ENCODE peak calls at places on chromosomes 1 and 21, in seven cellular contexts. L is SK-N-SH, Z is GM10248, N is glutamatergic neuron, A is choroid plexus epithelial cell, V is AG09309, Q is cardiac muscle cell. C is an unnamed sample.

GRCh38 chr1:62368989-62369388 is 49.8 kb upstream of the KANK4 start:
- DNase-seq in L (peak; percentile 35), Z (no peak), N (no peak), A (no peak), V (no peak), Q (no peak), C (no peak)

GRCh38 chr1:25875154-25875855 is at the start of gene PAQR7:
- DNase-seq in L (peak; percentile 92), Z (peak; percentile 83), N (peak; percentile 78), A (peak; percentile 62), V (no peak), Q (peak; percentile 82), C (peak; percentile 70)

GRCh38 chr1:192805832-192806323 is 3.0 kb upstream of the RGS2 start:
- DNase-seq in L (peak; percentile 50), Z (peak; percentile 59), N (no peak), A (peak; percentile 97), V (peak; percentile 92), Q (peak; percentile 96), C (peak; percentile 11)

GRCh38 chr1:165914136-165914798 is 86.9 kb downstream of the UCK2 start:
- DNase-seq in L (peak; percentile 70), Z (peak; percentile 78), N (peak; percentile 54), A (peak; percentile 94), V (peak; percentile 74), Q (peak; percentile 90), C (peak; percentile 76)

GRCh38 chr1:58249729-58250586 is 296.6 kb downstream of the OMA1 start:
- DNase-seq in L (peak; percentile 84), Z (peak; percentile 22), N (peak; percentile 69), A (peak; percentile 53), V (peak; percentile 8), Q (peak; percentile 57), C (peak; percentile 47)

GRCh38 chr1:68051475-68051874 is 1.0 kb upstream of the DIRAS3 start:
- DNase-seq in L (peak; percentile 78), Z (no peak), N (peak; percentile 69), A (peak; percentile 83), V (peak; percentile 49), Q (peak; percentile 85), C (peak; percentile 58)

GRCh38 chr1:234069760-234070159 is 165.3 kb downstream of the SLC35F3 start:
- DNase-seq in L (no peak), Z (no peak), N (no peak), A (peak; percentile 4), V (no peak), Q (no peak), C (no peak)

GRCh38 chr1:214549604-214550338 is 1.6 kb downstream of the PTPN14 start:
- DNase-seq in L (no peak), Z (no peak), N (no peak), A (peak; percentile 69), V (no peak), Q (peak; percentile 41), C (no peak)

GRCh38 chr1:82542141-82542540 is 741.4 kb downstream of the ADGRL2 start:
- DNase-seq in L (no peak), Z (no peak), N (no peak), A (peak; percentile 7), V (no peak), Q (no peak), C (no peak)

GRCh38 chr1:27152004-27152828 is 2.7 kb downstream of the SLC9A1 start:
- DNase-seq in L (peak; percentile 44), Z (no peak), N (no peak), A (no peak), V (no peak), Q (peak; percentile 32), C (no peak)

GRCh38 chr1:76901158-76901767 is 34.0 kb downstream of the ST6GALNAC5 start:
- DNase-seq in L (peak; percentile 27), Z (peak; percentile 44), N (peak; percentile 60), A (peak; percentile 84), V (no peak), Q (peak; percentile 68), C (peak; percentile 60)

GRCh38 chr1:29380532-29380931 is 144.2 kb downstream of the PTPRU start:
- DNase-seq in L (no peak), Z (no peak), N (no peak), A (peak; percentile 19), V (no peak), Q (no peak), C (no peak)

GRCh38 chr1:153697873-153698647 is 19.6 kb downstream of the NPR1 start:
- DNase-seq in L (peak; percentile 49), Z (no peak), N (peak; percentile 31), A (peak; percentile 47), V (no peak), Q (peak; percentile 89), C (peak; percentile 73)

GRCh38 chr1:23019851-23020625 is 770 bp downstream of the KDM1A start:
- DNase-seq in L (peak; percentile 73), Z (peak; percentile 35), N (peak; percentile 74), A (peak; percentile 55), V (no peak), Q (peak; percentile 51), C (peak; percentile 57)

GRCh38 chr21:35311985-35312384 is 262.9 kb upstream of the RUNX1 start:
- DNase-seq in L (no peak), Z (no peak), N (no peak), A (no peak), V (no peak), Q (no peak), C (no peak)

GRCh38 chr1:150234647-150235435 is 1.1 kb downstream of the ANP32E start:
- DNase-seq in L (peak; percentile 78), Z (peak; percentile 89), N (peak; percentile 73), A (peak; percentile 72), V (no peak), Q (peak; percentile 59), C (peak; percentile 76)

GRCh38 chr21:36976882-36977651 is 10.6 kb upstream of the HLCS start:
- DNase-seq in L (peak; percentile 79), Z (peak; percentile 59), N (no peak), A (peak; percentile 89), V (peak; percentile 46), Q (peak; percentile 83), C (peak; percentile 53)

GRCh38 chr1:67367370-67368345 is 60.0 kb downstream of the IL12RB2 start:
- DNase-seq in L (peak; percentile 78), Z (no peak), N (no peak), A (peak; percentile 69), V (no peak), Q (peak; percentile 68), C (no peak)

GRCh38 chr1:51237714-51238403 is 1.8 kb downstream of the RNF11 start:
- DNase-seq in L (no peak), Z (no peak), N (no peak), A (peak; percentile 60), V (no peak), Q (peak; percentile 27), C (no peak)

GRCh38 chr21:36441715-36442114 is 38.2 kb downstream of the CLDN14 start:
- DNase-seq in L (no peak), Z (no peak), N (no peak), A (no peak), V (no peak), Q (no peak), C (no peak)

GRCh38 chr1:179105393-179105792 is 23.5 kb downstream of the TOR3A start:
- DNase-seq in L (no peak), Z (no peak), N (no peak), A (peak; percentile 46), V (no peak), Q (no peak), C (no peak)

GRCh38 chr1:11499825-11500331 is 20.9 kb downstream of the DISP3 start:
- DNase-seq in L (peak; percentile 47), Z (no peak), N (no peak), A (no peak), V (no peak), Q (no peak), C (no peak)

GRCh38 chr1:107831921-107832320 is 133.1 kb downstream of the VAV3 start:
- DNase-seq in L (no peak), Z (no peak), N (no peak), A (no peak), V (no peak), Q (no peak), C (no peak)

GRCh38 chr1:1280782-1281481 is 696 bp downstream of the SCNN1D start:
- DNase-seq in L (no peak), Z (no peak), N (no peak), A (no peak), V (no peak), Q (no peak), C (no peak)

GRCh38 chr1:3336641-3337621 is 117.5 kb upstream of the ARHGEF16 start:
- DNase-seq in L (no peak), Z (no peak), N (no peak), A (no peak), V (no peak), Q (no peak), C (no peak)

GRCh38 chr1:159922499-159923202 is 2.7 kb downstream of the TAGLN2 start:
- DNase-seq in L (peak; percentile 62), Z (no peak), N (peak; percentile 61), A (peak; percentile 41), V (no peak), Q (peak; percentile 67), C (peak; percentile 25)

DNA sequence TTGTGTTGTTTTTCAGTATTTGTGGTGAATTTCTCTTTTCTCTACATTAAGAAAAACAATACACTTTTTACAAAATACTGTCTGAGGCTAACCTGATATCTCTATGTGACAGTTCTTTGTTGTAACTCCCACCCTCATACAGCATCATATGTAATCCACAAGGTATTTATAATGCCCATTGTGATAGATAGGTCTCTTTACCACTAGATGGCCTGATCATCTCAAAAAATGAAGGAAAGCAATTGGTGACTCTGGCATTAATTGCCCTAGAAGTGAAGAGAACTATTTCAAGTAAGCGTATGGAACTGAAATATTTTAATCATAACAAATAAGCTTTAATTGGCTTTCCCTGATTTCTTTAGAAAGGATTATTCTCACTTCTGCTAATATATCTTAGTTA is 36.2 kb upstream of the HFM1 start:
- DNase-seq in L (peak; percentile 21), Z (peak; percentile 16), N (no peak), A (peak; percentile 44), V (no peak), Q (peak; percentile 38), C (no peak)
- TF ChIP-seq CTCF in L (peak; percentile 24), Z (no peak), N (no peak), A (peak; percentile 48), V (peak; percentile 15), Q (peak; percentile 34), C (no peak)

GRCh38 chr1:79259390-79260336 is 253.1 kb upstream of the ADGRL4 start:
- DNase-seq in L (peak; percentile 58), Z (peak; percentile 24), N (no peak), A (peak; percentile 72), V (peak; percentile 27), Q (peak; percentile 67), C (no peak)
- TF ChIP-seq CTCF in L (peak; percentile 77), Z (peak; percentile 48), N (peak; percentile 33), A (peak; percentile 65), V (peak; percentile 52), Q (peak; percentile 70), C (no peak)

DNA sequence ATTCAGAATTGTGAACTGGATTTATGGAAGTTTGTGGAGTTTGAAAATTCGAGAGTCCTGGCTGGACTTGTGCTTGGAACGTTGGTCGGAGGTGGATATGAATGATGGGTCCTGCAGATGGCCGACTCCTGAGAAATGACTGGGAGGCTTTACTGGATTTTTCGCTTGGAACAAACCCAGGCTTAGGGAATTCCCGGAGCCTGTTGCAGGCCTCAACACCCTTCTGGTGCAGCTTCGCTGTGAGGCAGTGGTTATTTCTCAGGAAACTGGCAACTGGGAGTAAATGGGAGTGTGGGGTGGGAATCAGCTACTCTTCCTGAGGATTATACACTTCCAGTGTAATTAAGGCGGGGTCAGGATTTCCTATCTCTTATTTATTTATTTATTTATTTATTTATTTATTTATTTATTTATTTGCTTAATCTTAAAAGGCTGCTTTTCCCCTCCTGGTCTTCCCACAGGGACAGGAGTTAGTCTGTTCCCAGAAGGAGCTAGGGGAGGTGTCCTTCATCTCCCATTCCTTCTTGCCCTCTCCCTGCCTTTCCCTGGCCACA is 21.1 kb downstream of the MAPKAPK2 start:
- DNase-seq in L (no peak), Z (no peak), N (no peak), A (no peak), V (no peak), Q (peak; percentile 54), C (no peak)
- TF ChIP-seq CTCF in L (no peak), Z (no peak), N (no peak), A (no peak), V (no peak), Q (no peak), C (no peak)

GRCh38 chr1:216119600-216119999 is 303.6 kb downstream of the USH2A start:
- DNase-seq in L (peak; percentile 11), Z (peak; percentile 10), N (no peak), A (peak; percentile 61), V (no peak), Q (peak; percentile 45), C (no peak)
- TF ChIP-seq CTCF in L (peak; percentile 69), Z (peak; percentile 47), N (no peak), A (peak; percentile 70), V (peak; percentile 44), Q (peak; percentile 50), C (no peak)